ENCODE peak calls at places on chromosomes 7 and 10, in four cellular contexts. T is H9, B is ovary, N is neural progenitor cell. V is an unnamed sample. For H3K4me1 and H3K27me3, the result is how much of the 10 kb centered on the place peaks cover.

GRCh38 chr7:95126053-95126709 is 198.2 kb downstream of the PON1 start:
- DNase-seq in T (no peak), B (no peak), N (no peak), V (no peak)

GRCh38 chr7:37035631-37036030 is 311.3 kb upstream of the AOAH start:
- DNase-seq in T (no peak), B (no peak), N (no peak), V (no peak)

GRCh38 chr10:24952146-24952700 is at the start of gene PRTFDC1:
- DNase-seq in T (peak), B (peak), N (no peak), V (no peak)

GRCh38 chr10:13938940-13939339 is 352.2 kb downstream of the PRPF18 start:
- DNase-seq in T (no peak), B (no peak), N (no peak), V (no peak)

GRCh38 chr7:12974451-12975166 is 287.2 kb downstream of the ARL4A start:
- DNase-seq in T (no peak), B (no peak), N (no peak), V (no peak)

GRCh38 chr7:151838861-151839381 is 38.0 kb downstream of the PRKAG2 start:
- DNase-seq in T (no peak), B (no peak), N (no peak), V (no peak)

GRCh38 chr7:24283900-24284698 is at the start of gene NPY:
- DNase-seq in T (peak), B (no peak), N (peak), V (peak)

GRCh38 chr7:102227371-102227770 is 59.3 kb upstream of the SH2B2 start:
- DNase-seq in T (no peak), B (no peak), N (no peak), V (no peak)

GRCh38 chr10:117226813-117227451 is 14.0 kb upstream of the SLC18A2 start:
- DNase-seq in T (peak), B (peak), N (peak), V (no peak)

GRCh38 chr7:114156178-114156577 is 237.4 kb upstream of the PPP1R3A start:
- DNase-seq in T (no peak), B (no peak), N (no peak), V (no peak)

GRCh38 chr7:51607447-51607846 is 290.8 kb upstream of the COBL start:
- DNase-seq in T (no peak), B (no peak), N (no peak), V (no peak)
- H3K4me1 ChIP-seq in T (under half), B (under half), N (under half), V (under half)

GRCh38 chr10:84427903-84428650 is 99.7 kb downstream of the CCSER2 start:
- DNase-seq in T (no peak), B (no peak), N (peak), V (no peak)

GRCh38 chr10:84428711-84429110 is 100.3 kb downstream of the CCSER2 start:
- DNase-seq in T (no peak), B (no peak), N (no peak), V (no peak)

GRCh38 chr10:84423729-84424128 is 95.3 kb downstream of the CCSER2 start:
- DNase-seq in T (no peak), B (no peak), N (no peak), V (no peak)

GRCh38 chr10:84429926-84430520 is 101.6 kb downstream of the CCSER2 start:
- DNase-seq in T (peak), B (no peak), N (peak), V (peak)

GRCh38 chr10:84424731-84425165 is 96.4 kb downstream of the CCSER2 start:
- DNase-seq in T (no peak), B (peak), N (peak), V (no peak)
- H3K27ac ChIP-seq in T (no peak), B (no peak), N (peak), V (peak)

GRCh38 chr10:71629131-71629530 is 90.4 kb downstream of the C10orf105 start:
- DNase-seq in T (no peak), B (no peak), N (peak), V (no peak)
- H3K27me3 ChIP-seq in T (under half), B (under half), N (under half), V (under half)

GRCh38 chr7:80636709-80637108 is 1.7 kb upstream of the CD36 start:
- DNase-seq in T (no peak), B (no peak), N (no peak), V (no peak)

GRCh38 chr7:80635533-80635932 is 2.9 kb upstream of the CD36 start:
- DNase-seq in T (no peak), B (no peak), N (no peak), V (no peak)

GRCh38 chr7:80632819-80633218 is 5.6 kb upstream of the CD36 start:
- DNase-seq in T (no peak), B (no peak), N (no peak), V (no peak)

GRCh38 chr7:80635998-80636397 is 2.4 kb upstream of the CD36 start:
- DNase-seq in T (no peak), B (no peak), N (no peak), V (no peak)

DNA sequence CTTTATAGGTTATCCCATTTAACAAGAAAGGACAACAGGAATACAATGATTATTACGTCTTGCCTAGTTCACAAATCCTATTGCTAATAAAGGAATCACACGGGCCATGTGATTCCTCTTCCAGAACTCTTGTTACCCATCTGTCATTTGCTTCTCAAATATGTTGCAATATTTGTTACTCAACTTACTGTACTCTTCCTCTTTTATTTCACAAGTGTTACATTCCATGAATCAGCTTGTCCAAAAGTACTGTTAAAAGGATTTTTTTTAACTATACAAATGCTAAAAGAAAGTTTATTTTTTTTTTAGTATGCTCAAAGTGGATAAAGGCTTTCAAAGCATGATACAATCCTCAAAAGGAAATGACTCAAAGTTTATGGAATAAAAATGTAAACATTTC is 3.9 kb upstream of the CD36 start:
- DNase-seq in T (no peak), B (no peak), N (no peak), V (no peak)
- H3K4me1 ChIP-seq in T (under half), B (under half), N (under half), V (under half)

GRCh38 chr7:88090671-88091070 is 129.2 kb downstream of the SRI start:
- DNase-seq in T (no peak), B (no peak), N (no peak), V (no peak)
- H3K27ac ChIP-seq in T (no peak), B (no peak), N (no peak), V (no peak)

DNA sequence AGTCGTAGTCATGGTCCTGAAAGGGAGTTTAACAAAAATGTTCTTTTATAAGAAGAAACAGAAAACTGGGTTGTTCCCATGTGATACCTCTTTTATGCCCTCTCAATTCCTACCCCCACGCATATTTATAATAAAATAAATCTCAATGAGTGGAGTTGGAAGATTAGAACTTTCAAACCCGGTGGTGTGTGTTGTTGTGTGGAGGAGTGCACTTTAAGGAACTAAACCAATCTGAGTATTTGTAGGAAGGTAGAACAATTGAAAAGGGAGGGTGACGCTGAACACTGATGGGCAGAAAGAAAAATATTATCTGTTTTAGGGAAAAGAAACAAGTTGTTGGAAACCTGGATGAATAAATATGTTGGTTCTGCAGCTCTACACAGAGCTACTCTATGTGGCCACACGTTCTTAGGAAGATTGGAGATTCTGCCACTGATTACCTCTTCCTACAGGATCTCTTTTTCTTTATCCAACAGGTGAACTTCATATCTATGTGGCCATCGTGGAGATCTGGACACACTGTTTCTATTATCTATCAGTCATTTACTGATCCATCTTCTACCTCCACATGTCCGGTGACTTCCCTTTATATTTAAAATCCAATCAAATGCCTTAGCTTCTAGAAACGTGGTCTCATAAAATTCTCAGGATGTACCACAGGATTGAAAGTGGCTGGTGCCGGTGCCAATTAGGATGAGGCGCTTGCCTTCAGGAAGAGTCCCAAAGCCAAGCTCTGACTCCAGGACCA is 13.0 kb upstream of the GATA3 start:
- DNase-seq in T (no peak), B (no peak), N (no peak), V (no peak)
- H3K27me3 ChIP-seq in T (half or more), B (under half), N (half or more), V (half or more)

DNA sequence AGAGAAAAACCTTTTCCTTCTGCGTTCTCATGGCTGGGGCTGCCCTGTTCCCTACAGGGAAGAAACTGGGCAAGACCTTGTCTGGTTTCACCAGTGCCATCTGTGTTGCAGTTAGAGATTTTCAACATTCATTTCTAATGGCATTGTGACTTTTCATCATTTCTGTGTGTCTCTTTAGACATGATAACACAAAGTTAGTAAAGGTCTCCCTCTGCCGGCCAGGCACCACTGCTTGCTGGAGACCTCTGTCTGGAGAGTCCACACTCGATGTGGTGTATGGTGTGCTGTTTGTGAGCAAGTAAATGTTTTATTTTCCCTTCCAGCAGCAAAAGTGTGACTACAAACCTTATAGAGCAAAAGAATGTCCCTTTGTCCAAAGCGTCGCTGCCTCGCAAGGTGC is 213.5 kb downstream of the PAXIP1 start:
- DNase-seq in T (no peak), B (no peak), N (peak), V (no peak)
- H3K4me1 ChIP-seq in T (under half), B (under half), N (under half), V (under half)

DNA sequence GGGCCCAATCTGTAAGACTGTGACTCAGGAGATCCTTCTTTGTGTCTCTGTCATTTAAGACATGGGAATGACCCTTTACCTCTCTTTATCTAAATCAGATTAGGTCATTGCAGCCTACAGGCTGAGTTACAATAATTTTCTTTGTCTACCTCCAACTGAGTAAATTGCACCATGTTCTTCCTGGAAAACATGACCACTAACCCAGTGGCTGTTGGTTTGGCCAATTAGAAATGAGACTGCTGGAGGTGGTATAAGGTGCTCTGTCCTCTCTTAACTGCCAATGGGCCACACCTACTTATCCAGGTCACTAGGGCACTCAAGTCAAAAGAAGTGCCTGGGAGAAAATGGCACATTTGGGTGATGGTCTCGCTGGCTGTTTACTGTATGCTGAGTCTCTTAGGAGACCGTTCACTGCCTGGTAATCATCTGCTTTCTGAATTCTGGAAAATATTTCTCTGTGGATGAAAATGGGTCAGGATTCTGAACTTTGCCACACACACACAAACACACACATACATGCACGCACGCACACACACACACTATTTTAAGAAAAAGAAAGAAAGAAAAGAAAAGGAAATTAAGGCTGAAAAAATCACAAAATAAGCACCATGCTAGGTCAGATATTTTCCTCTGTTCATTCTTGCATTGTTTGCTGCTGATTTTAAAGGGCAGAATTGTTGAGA is 16.4 kb downstream of the STAMBPL1 start:
- DNase-seq in T (no peak), B (no peak), N (no peak), V (no peak)
- H3K27ac ChIP-seq in T (no peak), B (no peak), N (no peak), V (no peak)

DNA sequence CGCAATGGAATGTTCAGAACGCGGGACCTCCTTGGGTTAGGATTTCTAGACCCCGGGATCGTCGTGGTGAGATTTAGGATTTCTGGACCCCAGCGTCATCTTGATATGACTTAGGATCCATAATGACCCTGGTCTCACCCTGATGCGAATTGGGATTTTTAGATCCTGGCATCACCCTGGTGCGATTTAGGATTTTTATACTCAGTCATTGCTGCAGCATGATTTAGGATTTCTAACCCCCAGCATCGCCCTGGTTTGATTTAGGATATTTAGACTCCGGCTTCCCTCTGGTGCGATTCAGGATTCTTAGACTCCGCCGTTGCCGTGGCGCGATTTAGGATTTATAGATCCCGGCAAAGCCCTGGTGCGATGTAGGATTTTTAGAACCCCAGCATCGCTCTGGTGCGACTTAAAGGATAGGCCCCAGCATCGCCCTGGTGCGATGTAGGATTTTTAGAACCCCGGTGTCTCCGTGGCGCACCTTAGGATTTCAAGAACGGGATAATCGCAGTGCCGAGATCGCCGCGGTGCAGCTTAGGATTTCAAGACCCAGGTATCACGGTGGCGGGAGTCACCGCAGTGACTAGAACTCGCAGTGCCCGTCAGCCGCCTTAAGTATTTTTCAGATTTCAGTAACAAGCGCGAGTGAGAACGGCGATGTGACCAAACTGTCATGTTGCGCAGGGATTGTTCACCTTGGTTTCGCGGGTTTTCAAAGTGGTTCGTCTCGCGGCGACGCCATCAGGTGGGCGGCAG is 812 bp downstream of the MEST start:
- DNase-seq in T (no peak), B (peak), N (peak), V (no peak)
- H3K27me3 ChIP-seq in T (under half), B (under half), N (under half), V (under half)

DNA sequence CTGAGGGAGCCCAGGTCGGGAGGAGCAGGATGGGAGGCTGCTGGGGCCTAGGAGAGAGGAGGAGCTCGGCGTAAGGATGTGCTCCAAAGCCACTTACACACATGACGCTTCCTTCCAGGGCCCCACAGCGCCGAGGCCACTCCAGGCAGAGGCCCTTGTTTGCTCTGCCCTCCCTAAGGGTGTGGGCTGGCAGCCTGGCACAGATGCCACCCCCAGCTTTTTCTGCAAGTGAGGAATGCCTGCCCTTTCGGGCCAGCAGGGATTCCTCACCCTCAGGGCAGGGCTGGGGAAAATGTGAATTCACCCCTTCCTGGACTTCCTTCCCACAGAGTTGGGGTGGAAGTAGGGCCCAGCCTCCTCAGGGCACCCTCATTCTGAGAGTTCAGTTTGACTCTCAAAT is 5.6 kb upstream of the AQP1 start:
- DNase-seq in T (no peak), B (no peak), N (no peak), V (no peak)
- H3K4me1 ChIP-seq in T (under half), B (under half), N (under half), V (under half)

V was measured in naive thymus-derived CD4-positive, alpha-beta T cell.